ENCODE peak calls at places on chromosome 20, in five cellular contexts. D is A549, F is ovary, H is K562, S is sigmoid colon. Z is an unnamed sample. For H3K4me1, the result is how much of the 10 kb centered on the place peaks cover.

GRCh38 chr20:54163402-54163801 is 10.4 kb downstream of the CYP24A1 start:
- DNase-seq in H (no peak), F (no peak), D (no peak), S (no peak), Z (no peak)

GRCh38 chr20:90651-91050 is 3.2 kb downstream of the DEFB125 start:
- DNase-seq in F (no peak), S (no peak), D (no peak), H (no peak), Z (no peak)

GRCh38 chr20:44579313-44580090 is 2.9 kb upstream of the PKIG start:
- DNase-seq in D (no peak), S (no peak), H (no peak), F (no peak), Z (no peak)

GRCh38 chr20:44074252-44075151 is 112.5 kb downstream of the JPH2 start:
- DNase-seq in S (no peak), D (no peak), H (no peak), F (no peak), Z (no peak)

GRCh38 chr20:52001999-52002666 is 189.4 kb downstream of the ZFP64 start:
- DNase-seq in F (no peak), D (peak), S (no peak), H (no peak), Z (no peak)

GRCh38 chr20:36368400-36368799 is 62.3 kb downstream of the DLGAP4 start:
- DNase-seq in S (no peak), D (no peak), H (peak), F (no peak), Z (no peak)

GRCh38 chr20:36346256-36346655 is 40.1 kb downstream of the DLGAP4 start:
- DNase-seq in H (no peak), F (no peak), S (no peak), D (no peak), Z (no peak)

GRCh38 chr20:1160496-1160895 is 24.3 kb downstream of the TMEM74B start:
- DNase-seq in S (no peak), F (no peak), D (no peak), H (no peak), Z (no peak)

GRCh38 chr20:38804682-38805501 is 605 bp upstream of the PPP1R16B start:
- DNase-seq in F (no peak), S (no peak), H (peak), D (no peak), Z (peak)

GRCh38 chr20:64084209-64085152 is at the start of gene LKAAEAR1:
- DNase-seq in D (no peak), H (no peak), F (no peak), S (no peak), Z (no peak)

GRCh38 chr20:46119028-46119546 is 973 bp downstream of the CD40 start:
- DNase-seq in S (no peak), F (no peak), H (no peak), D (no peak), Z (peak)

GRCh38 chr20:58616411-58616810 is 34.7 kb upstream of the STX16 start:
- DNase-seq in H (no peak), S (no peak), F (no peak), D (no peak), Z (no peak)

GRCh38 chr20:60529149-60529548 is 570.9 kb downstream of the CDH26 start:
- DNase-seq in D (no peak), S (no peak), F (no peak), H (no peak), Z (no peak)

GRCh38 chr20:9409352-9409751 is 105.0 kb upstream of the LAMP5 start:
- DNase-seq in F (no peak), H (no peak), S (no peak), D (no peak), Z (no peak)

GRCh38 chr20:7392551-7392950 is 547.7 kb downstream of the HAO1 start:
- DNase-seq in D (no peak), S (no peak), F (no peak), H (no peak), Z (no peak)

GRCh38 chr20:12535770-12536169 is 473.0 kb upstream of the SPTLC3 start:
- DNase-seq in H (no peak), D (no peak), F (no peak), S (no peak), Z (no peak)

GRCh38 chr20:14288341-14289330 is 48.8 kb downstream of the FLRT3 start:
- DNase-seq in S (no peak), D (peak), F (no peak), H (no peak), Z (no peak)

GRCh38 chr20:33977535-33977934 is 16.2 kb upstream of the RALY start:
- DNase-seq in F (no peak), D (no peak), H (no peak), S (no peak), Z (no peak)

GRCh38 chr20:5127204-5127858 is 523 bp downstream of the CDS2 start:
- DNase-seq in F (peak), S (peak), H (peak), D (peak), Z (peak)

GRCh38 chr20:5122861-5123260 is 3.1 kb upstream of the PCNA start:
- DNase-seq in F (no peak), H (peak), D (no peak), S (no peak), Z (no peak)

GRCh38 chr20:5128886-5129285 is 2.1 kb downstream of the CDS2 start:
- DNase-seq in H (peak), D (no peak), S (no peak), F (no peak), Z (peak)

GRCh38 chr20:5127859-5128409 is 1.1 kb downstream of the CDS2 start:
- DNase-seq in F (no peak), S (no peak), H (no peak), D (no peak), Z (no peak)

GRCh38 chr20:5126512-5127203 is at the start of gene CDS2:
- DNase-seq in S (peak), F (peak), H (peak), D (peak), Z (peak)
- TF ChIP-seq POLR2A in S (peak), F (peak), H (no peak), D (peak), Z (peak)

GRCh38 chr20:49791165-49791564 is 21.5 kb upstream of the SLC9A8 start:
- DNase-seq in H (no peak), F (no peak), S (no peak), D (no peak), Z (no peak)

GRCh38 chr20:49790077-49790798 is 22.4 kb upstream of the SLC9A8 start:
- DNase-seq in S (no peak), D (no peak), F (peak), H (peak), Z (peak)

GRCh38 chr20:49792611-49793010 is 20.0 kb upstream of the SLC9A8 start:
- DNase-seq in D (no peak), H (no peak), F (no peak), S (no peak), Z (no peak)

GRCh38 chr20:49794336-49795124 is 18.1 kb upstream of the SLC9A8 start:
- DNase-seq in S (no peak), F (no peak), H (no peak), D (no peak), Z (peak)

DNA sequence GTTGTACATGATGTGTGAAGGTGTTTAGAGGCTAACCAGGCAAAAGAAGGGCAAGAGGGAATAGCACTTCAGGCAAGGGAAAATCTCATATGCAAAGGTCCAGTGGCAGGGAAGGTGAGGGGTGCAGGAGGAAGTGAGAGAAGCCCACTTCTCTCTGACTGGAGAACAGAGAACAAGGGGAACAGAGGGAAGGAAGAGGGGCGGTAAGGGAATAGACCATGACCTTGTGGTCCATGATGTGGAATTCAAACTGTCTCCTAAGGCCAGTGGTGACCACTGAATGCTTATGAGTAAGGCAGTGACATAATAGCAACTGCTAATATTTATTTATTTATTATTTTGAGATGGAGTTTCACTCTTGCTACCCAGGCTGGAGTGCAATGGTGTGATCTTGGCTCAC is 20.6 kb upstream of the SLC9A8 start:
- DNase-seq in F (no peak), D (no peak), S (no peak), H (no peak), Z (no peak)
- H3K4me1 ChIP-seq in F (under half), D (half or more), S (under half), H (under half), Z (under half)

GRCh38 chr20:3106185-3106584 is 21.7 kb upstream of the AVP start:
- DNase-seq in D (no peak), H (no peak), S (no peak), F (no peak), Z (no peak)

GRCh38 chr20:3109350-3110302 is 25.1 kb upstream of the AVP start:
- DNase-seq in F (no peak), D (no peak), S (no peak), H (no peak), Z (no peak)

GRCh38 chr20:3105256-3106137 is 21.0 kb upstream of the AVP start:
- DNase-seq in S (no peak), D (no peak), F (no peak), H (no peak), Z (no peak)

GRCh38 chr20:3107464-3108025 is 23.0 kb upstream of the AVP start:
- DNase-seq in D (no peak), S (no peak), H (no peak), F (no peak), Z (no peak)

DNA sequence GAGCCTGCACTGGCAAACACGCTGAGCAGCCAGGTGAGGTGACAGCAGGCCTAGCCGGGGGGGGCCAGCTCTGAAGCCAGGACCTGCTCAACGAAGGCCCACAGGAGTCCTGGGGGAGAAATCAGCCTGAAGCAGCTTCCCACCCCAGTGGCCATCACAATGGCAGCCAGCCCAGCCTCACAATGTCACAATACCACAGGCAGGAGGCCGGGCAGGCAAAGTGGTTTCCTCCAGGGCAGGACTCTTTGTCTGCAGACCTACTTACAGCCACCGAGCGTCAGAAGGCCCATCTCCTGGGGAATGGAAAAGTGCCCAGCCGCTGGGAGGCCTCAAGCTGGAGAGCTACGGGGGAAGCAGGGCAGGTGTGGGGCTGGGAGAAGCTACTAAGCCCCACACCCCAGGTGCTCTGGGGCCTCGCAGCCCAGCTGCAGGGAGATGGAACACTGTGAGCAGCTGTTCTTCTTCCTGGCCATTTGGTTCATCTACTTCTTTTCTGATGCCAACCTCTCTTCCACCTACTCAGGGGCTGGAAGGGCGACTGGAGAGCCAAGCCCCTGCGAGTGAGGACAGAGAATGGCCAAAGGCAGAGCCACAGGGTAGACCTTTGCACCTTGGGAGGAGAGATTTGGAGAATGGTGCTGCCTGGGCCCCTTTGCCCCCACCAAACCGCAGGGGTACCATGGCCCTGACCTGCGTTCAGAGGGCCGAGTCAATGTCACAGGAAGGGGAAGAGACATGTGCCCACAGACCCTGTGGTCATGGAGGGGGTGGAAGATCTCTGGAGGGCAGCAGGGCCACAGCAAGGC is 22.3 kb upstream of the AVP start:
- DNase-seq in D (no peak), F (no peak), S (no peak), H (no peak), Z (no peak)
- TF ChIP-seq POLR2A in D (no peak), F (no peak), S (no peak), H (no peak), Z (no peak)

GRCh38 chr20:41537865-41538264 is 80.3 kb downstream of the CHD6 start:
- DNase-seq in D (no peak), H (no peak), S (no peak), F (no peak), Z (no peak)
- H3K4me1 ChIP-seq in D (under half), H (under half), S (under half), F (under half), Z (under half)

GRCh38 chr20:17315491-17316231 is 88.8 kb downstream of the PCSK2 start:
- DNase-seq in D (no peak), S (no peak), H (no peak), F (no peak), Z (no peak)

GRCh38 chr20:17316316-17317038 is 89.6 kb downstream of the PCSK2 start:
- DNase-seq in H (no peak), S (no peak), D (no peak), F (no peak), Z (no peak)

GRCh38 chr20:17314262-17314661 is 87.4 kb downstream of the PCSK2 start:
- DNase-seq in H (no peak), S (no peak), F (no peak), D (no peak), Z (no peak)
- TF ChIP-seq POLR2A in H (no peak), S (no peak), F (no peak), D (no peak), Z (no peak)

GRCh38 chr20:62710886-62711702 is 2.5 kb downstream of the NTSR1 start:
- DNase-seq in F (no peak), D (peak), H (peak), S (peak), Z (no peak)
- H3K4me1 ChIP-seq in F (under half), D (under half), H (under half), S (half or more), Z (under half)

GRCh38 chr20:47917549-47918070 is 132.3 kb upstream of the SULF2 start:
- DNase-seq in S (no peak), H (no peak), D (no peak), F (no peak), Z (no peak)
- TF ChIP-seq POLR2A in S (no peak), H (no peak), D (no peak), F (no peak), Z (no peak)

GRCh38 chr20:10507052-10507451 is 71.9 kb downstream of the SLX4IP start:
- DNase-seq in D (no peak), F (no peak), H (no peak), S (no peak), Z (no peak)

GRCh38 chr20:10510216-10510615 is 75.1 kb downstream of the SLX4IP start:
- DNase-seq in H (no peak), F (no peak), D (no peak), S (no peak), Z (no peak)

GRCh38 chr20:10509411-10509810 is 74.3 kb downstream of the SLX4IP start:
- DNase-seq in H (no peak), F (no peak), D (no peak), S (no peak), Z (no peak)

GRCh38 chr20:10508060-10508459 is 73.0 kb downstream of the SLX4IP start:
- DNase-seq in D (no peak), F (peak), S (peak), H (no peak), Z (no peak)

GRCh38 chr20:10508468-10509251 is 73.6 kb downstream of the SLX4IP start:
- DNase-seq in D (no peak), S (peak), F (peak), H (no peak), Z (no peak)
- H3K4me1 ChIP-seq in D (half or more), S (half or more), F (under half), H (half or more), Z (under half)

GRCh38 chr20:48725589-48725991 is 102.2 kb downstream of the PREX1 start:
- DNase-seq in H (peak), S (peak), F (no peak), D (peak), Z (no peak)

GRCh38 chr20:48727226-48727625 is 100.6 kb downstream of the PREX1 start:
- DNase-seq in F (no peak), H (no peak), D (no peak), S (no peak), Z (no peak)

GRCh38 chr20:48723308-48724264 is 104.2 kb downstream of the PREX1 start:
- DNase-seq in S (peak), F (no peak), H (no peak), D (no peak), Z (peak)

GRCh38 chr20:48722737-48723191 is 105.0 kb downstream of the PREX1 start:
- DNase-seq in F (no peak), H (no peak), D (peak), S (peak), Z (no peak)

DNA sequence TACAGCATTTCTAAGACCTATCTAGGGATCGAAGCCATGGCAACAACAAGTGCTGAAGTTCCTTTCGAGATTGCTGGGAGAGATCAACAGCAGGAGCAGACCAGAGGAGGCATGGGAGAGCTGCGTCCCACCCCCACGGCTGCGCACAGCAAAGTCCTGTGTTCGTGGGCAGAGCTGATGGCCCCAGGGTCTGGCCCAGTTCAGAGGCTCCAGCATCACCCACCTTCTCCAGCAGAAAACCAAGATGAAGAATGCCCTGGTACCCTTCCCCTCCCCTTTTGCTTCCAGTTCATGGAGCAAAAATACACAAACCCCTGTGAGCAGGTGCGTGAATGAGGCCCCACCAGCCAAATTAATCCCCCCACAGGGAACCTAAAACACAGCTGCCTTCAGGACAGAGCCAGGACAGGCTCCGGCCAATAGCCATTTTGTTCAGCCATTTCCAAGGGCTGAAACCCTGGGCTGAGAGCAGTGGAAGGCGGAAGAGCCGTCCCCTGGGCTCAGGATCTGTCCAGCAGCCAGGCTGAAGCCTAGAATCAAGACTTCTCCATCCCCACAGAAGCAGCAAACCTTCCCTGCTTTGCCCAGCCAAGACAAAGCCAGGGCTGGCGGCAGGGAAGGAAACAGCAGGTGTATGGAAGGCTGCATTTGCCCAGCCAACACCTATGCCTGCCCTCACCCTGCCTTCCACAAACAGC is 102.8 kb downstream of the PREX1 start:
- DNase-seq in D (no peak), H (no peak), S (peak), F (no peak), Z (no peak)
- TF ChIP-seq POLR2A in D (no peak), H (no peak), S (no peak), F (no peak), Z (no peak)

GRCh38 chr20:57400821-57401564 is 9.8 kb downstream of the RBM38 start:
- DNase-seq in D (no peak), H (no peak), F (no peak), S (peak), Z (peak)

GRCh38 chr20:57398901-57399535 is 7.8 kb downstream of the RBM38 start:
- DNase-seq in D (no peak), S (peak), H (no peak), F (no peak), Z (no peak)

GRCh38 chr20:57400262-57400701 is 9.1 kb downstream of the RBM38 start:
- DNase-seq in H (no peak), F (no peak), S (peak), D (no peak), Z (peak)

GRCh38 chr20:57398231-57398821 is 7.1 kb downstream of the RBM38 start:
- DNase-seq in S (peak), H (no peak), D (no peak), F (peak), Z (peak)

GRCh38 chr20:57399587-57400261 is 8.5 kb downstream of the RBM38 start:
- DNase-seq in S (peak), H (no peak), F (peak), D (no peak), Z (no peak)
- H3K4me1 ChIP-seq in S (half or more), H (under half), F (under half), D (under half), Z (under half)

Z was measured in Peyer's patch.